ENCODE peak calls at places on chromosomes 13 and 19, in four cellular contexts. One of them, this sample, is unnamed.

GRCh38 chr13:38223093-38223492 is 126.6 kb upstream of the UFM1 start:
- DNase-seq in PC-3: peak; percentile 19
- DNase-seq in cardiac muscle cell: peak; percentile 64
- DNase-seq in CD8-positive, alpha-beta T cell: no peak
- DNase-seq in this sample: no peak

GRCh38 chr13:40637644-40638043 is 28.8 kb downstream of the FOXO1 start:
- DNase-seq in CD8-positive, alpha-beta T cell: no peak
- DNase-seq in PC-3: no peak
- DNase-seq in cardiac muscle cell: no peak
- DNase-seq in this sample: no peak

GRCh38 chr13:105997436-105998232 is 537.8 kb downstream of the EFNB2 start:
- DNase-seq in cardiac muscle cell: peak; percentile 47
- DNase-seq in PC-3: no peak
- DNase-seq in CD8-positive, alpha-beta T cell: no peak
- DNase-seq in this sample: no peak

GRCh38 chr13:110702591-110703526 is 3.1 kb downstream of the CARS2 start:
- DNase-seq in CD8-positive, alpha-beta T cell: no peak
- DNase-seq in PC-3: no peak
- DNase-seq in cardiac muscle cell: peak; percentile 18
- DNase-seq in this sample: no peak

GRCh38 chr19:55238030-55238429 is 9.5 kb upstream of the TMEM86B start:
- DNase-seq in PC-3: no peak
- DNase-seq in CD8-positive, alpha-beta T cell: no peak
- DNase-seq in cardiac muscle cell: no peak
- DNase-seq in this sample: no peak

GRCh38 chr19:33767898-33768413 is 28.7 kb upstream of the KCTD15 start:
- DNase-seq in cardiac muscle cell: peak; percentile 33
- DNase-seq in CD8-positive, alpha-beta T cell: no peak
- DNase-seq in PC-3: peak; percentile 25
- DNase-seq in this sample: no peak

GRCh38 chr19:7293795-7294570 is at the start of gene INSR:
- DNase-seq in cardiac muscle cell: peak; percentile 94
- DNase-seq in PC-3: peak; percentile 94
- DNase-seq in CD8-positive, alpha-beta T cell: peak; percentile 20
- DNase-seq in this sample: no peak

GRCh38 chr19:17021793-17022590 is 4.6 kb downstream of the CPAMD8 start:
- DNase-seq in PC-3: peak; percentile 88
- DNase-seq in CD8-positive, alpha-beta T cell: no peak
- DNase-seq in cardiac muscle cell: peak; percentile 80
- DNase-seq in this sample: no peak

GRCh38 chr19:5851302-5851701 is at the start of gene FUT3:
- DNase-seq in cardiac muscle cell: no peak
- DNase-seq in PC-3: peak; percentile 64
- DNase-seq in CD8-positive, alpha-beta T cell: no peak
- DNase-seq in this sample: no peak

GRCh38 chr13:50250403-50250802 is 235.2 kb downstream of the KCNRG start:
- DNase-seq in cardiac muscle cell: no peak
- DNase-seq in CD8-positive, alpha-beta T cell: no peak
- DNase-seq in PC-3: no peak
- DNase-seq in this sample: no peak

GRCh38 chr13:40149611-40150283 is 494.3 kb downstream of the COG6 start:
- DNase-seq in CD8-positive, alpha-beta T cell: no peak
- DNase-seq in PC-3: peak; percentile 48
- DNase-seq in cardiac muscle cell: peak; percentile 88
- DNase-seq in this sample: no peak

GRCh38 chr13:68046900-68047299 is 816.8 kb upstream of the PCDH9 start:
- DNase-seq in cardiac muscle cell: peak; percentile 1
- DNase-seq in PC-3: no peak
- DNase-seq in CD8-positive, alpha-beta T cell: no peak
- DNase-seq in this sample: no peak

GRCh38 chr13:110944121-110944967 is 29.5 kb upstream of the ANKRD10 start:
- DNase-seq in CD8-positive, alpha-beta T cell: no peak
- DNase-seq in cardiac muscle cell: peak; percentile 81
- DNase-seq in PC-3: peak; percentile 70
- DNase-seq in this sample: no peak

GRCh38 chr13:37788346-37788745 is 81.2 kb downstream of the TRPC4 start:
- DNase-seq in cardiac muscle cell: peak; percentile 75
- DNase-seq in PC-3: no peak
- DNase-seq in CD8-positive, alpha-beta T cell: no peak
- DNase-seq in this sample: no peak

GRCh38 chr19:1205114-1206062 is at the start of gene STK11:
- DNase-seq in CD8-positive, alpha-beta T cell: peak; percentile 99
- DNase-seq in cardiac muscle cell: peak; percentile 99
- DNase-seq in PC-3: peak; percentile 93
- DNase-seq in this sample: peak; percentile 97

GRCh38 chr19:11797491-11797890 is 832 bp upstream of the ZNF491 start:
- DNase-seq in CD8-positive, alpha-beta T cell: peak; percentile 55
- DNase-seq in PC-3: peak; percentile 96
- DNase-seq in cardiac muscle cell: peak; percentile 94
- DNase-seq in this sample: peak; percentile 57

GRCh38 chr19:53906211-53907192 is 2.6 kb upstream of the CACNG7 start:
- DNase-seq in cardiac muscle cell: peak; percentile 37
- DNase-seq in PC-3: peak; percentile 39
- DNase-seq in CD8-positive, alpha-beta T cell: peak; percentile 60
- DNase-seq in this sample: peak; percentile 24

GRCh38 chr13:114077938-114078335 is 54.5 kb downstream of the RASA3 start:
- DNase-seq in PC-3: no peak
- DNase-seq in CD8-positive, alpha-beta T cell: no peak
- DNase-seq in cardiac muscle cell: peak; percentile 74
- DNase-seq in this sample: no peak

GRCh38 chr19:41957838-41958366 is 1.2 kb downstream of the RABAC1 start:
- DNase-seq in CD8-positive, alpha-beta T cell: no peak
- DNase-seq in cardiac muscle cell: peak; percentile 86
- DNase-seq in PC-3: peak; percentile 87
- DNase-seq in this sample: no peak
- H3K27ac ChIP-seq in CD8-positive, alpha-beta T cell: no peak overlapping the region
- H3K27ac ChIP-seq in cardiac muscle cell: no peak overlapping the region
- H3K27ac ChIP-seq in PC-3: peak overlapping the region; percentile 48
- H3K27ac ChIP-seq in this sample: peak overlapping the region; percentile 86

DNA sequence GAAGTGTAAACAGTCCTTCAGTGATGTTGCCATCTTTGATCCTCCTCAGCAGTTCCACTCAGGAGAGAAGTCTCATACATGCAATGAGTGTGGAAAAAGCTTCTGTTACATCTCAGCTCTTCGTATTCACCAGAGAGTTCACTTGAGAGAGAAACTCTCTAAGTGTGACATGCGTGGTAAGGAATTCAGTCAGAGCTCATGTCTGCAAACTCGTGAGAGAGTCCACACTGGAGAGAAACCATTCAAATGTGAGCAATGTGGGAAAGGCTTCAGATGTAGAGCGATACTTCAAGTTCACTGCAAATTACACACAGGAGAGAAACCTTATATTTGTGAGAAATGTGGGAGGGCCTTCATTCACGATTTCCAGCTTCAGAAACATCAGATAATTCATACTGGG is 7.7 kb downstream of the ZNF230 start:
- DNase-seq in CD8-positive, alpha-beta T cell: no peak
- DNase-seq in cardiac muscle cell: no peak
- DNase-seq in PC-3: no peak
- DNase-seq in this sample: no peak
- H3K9me3 ChIP-seq in CD8-positive, alpha-beta T cell: peaks cover 48% of the 10 kb centered on the region
- H3K9me3 ChIP-seq in cardiac muscle cell: no peaks in the 10 kb centered on the region
- H3K9me3 ChIP-seq in PC-3: peaks cover 23% of the 10 kb centered on the region
- H3K9me3 ChIP-seq in this sample: peaks cover 40% of the 10 kb centered on the region

GRCh38 chr13:75770164-75771145 is 134.3 kb downstream of the LMO7 start:
- DNase-seq in CD8-positive, alpha-beta T cell: no peak
- DNase-seq in cardiac muscle cell: no peak
- DNase-seq in PC-3: no peak
- DNase-seq in this sample: no peak

GRCh38 chr13:75771818-75772217 is 135.7 kb downstream of the LMO7 start:
- DNase-seq in PC-3: peak; percentile 80
- DNase-seq in CD8-positive, alpha-beta T cell: no peak
- DNase-seq in cardiac muscle cell: peak; percentile 62
- DNase-seq in this sample: no peak

GRCh38 chr13:75766636-75767035 is 130.5 kb downstream of the LMO7 start:
- DNase-seq in cardiac muscle cell: no peak
- DNase-seq in PC-3: no peak
- DNase-seq in CD8-positive, alpha-beta T cell: no peak
- DNase-seq in this sample: no peak

GRCh38 chr13:75774176-75774575 is 138.0 kb downstream of the LMO7 start:
- DNase-seq in PC-3: no peak
- DNase-seq in cardiac muscle cell: no peak
- DNase-seq in CD8-positive, alpha-beta T cell: no peak
- DNase-seq in this sample: no peak

GRCh38 chr13:75769141-75769905 is 133.2 kb downstream of the LMO7 start:
- DNase-seq in CD8-positive, alpha-beta T cell: no peak
- DNase-seq in cardiac muscle cell: no peak
- DNase-seq in PC-3: no peak
- DNase-seq in this sample: no peak
- H3K4me1 ChIP-seq in CD8-positive, alpha-beta T cell: peaks cover 27% of the 10 kb centered on the region
- H3K4me1 ChIP-seq in cardiac muscle cell: peaks cover 10% of the 10 kb centered on the region
- H3K4me1 ChIP-seq in PC-3: peaks cover 52% of the 10 kb centered on the region
- H3K4me1 ChIP-seq in this sample: no peaks in the 10 kb centered on the region

GRCh38 chr13:46686171-46686570 is 110.8 kb downstream of the ESD start:
- DNase-seq in CD8-positive, alpha-beta T cell: no peak
- DNase-seq in cardiac muscle cell: no peak
- DNase-seq in PC-3: peak; percentile 7
- DNase-seq in this sample: no peak

GRCh38 chr13:46682015-46682414 is 114.9 kb downstream of the ESD start:
- DNase-seq in cardiac muscle cell: no peak
- DNase-seq in PC-3: no peak
- DNase-seq in CD8-positive, alpha-beta T cell: no peak
- DNase-seq in this sample: no peak

GRCh38 chr13:46684287-46685001 is 112.5 kb downstream of the ESD start:
- DNase-seq in PC-3: no peak
- DNase-seq in CD8-positive, alpha-beta T cell: no peak
- DNase-seq in cardiac muscle cell: peak; percentile 70
- DNase-seq in this sample: no peak

GRCh38 chr13:46685006-46685730 is 111.8 kb downstream of the ESD start:
- DNase-seq in PC-3: no peak
- DNase-seq in cardiac muscle cell: no peak
- DNase-seq in CD8-positive, alpha-beta T cell: no peak
- DNase-seq in this sample: no peak

GRCh38 chr13:46683879-46684278 is 113.1 kb downstream of the ESD start:
- DNase-seq in PC-3: no peak
- DNase-seq in cardiac muscle cell: no peak
- DNase-seq in CD8-positive, alpha-beta T cell: no peak
- DNase-seq in this sample: no peak
- H3K27ac ChIP-seq in PC-3: no peak overlapping the region
- H3K27ac ChIP-seq in cardiac muscle cell: peak overlapping the region; percentile 94
- H3K27ac ChIP-seq in CD8-positive, alpha-beta T cell: no peak overlapping the region
- H3K27ac ChIP-seq in this sample: no peak overlapping the region

GRCh38 chr19:4278460-4278901 is 585 bp upstream of the SHD start:
- DNase-seq in cardiac muscle cell: no peak
- DNase-seq in PC-3: no peak
- DNase-seq in CD8-positive, alpha-beta T cell: no peak
- DNase-seq in this sample: no peak

GRCh38 chr19:4278926-4279529 is at the start of gene SHD:
- DNase-seq in cardiac muscle cell: no peak
- DNase-seq in CD8-positive, alpha-beta T cell: no peak
- DNase-seq in PC-3: no peak
- DNase-seq in this sample: no peak

GRCh38 chr19:4279530-4280422 is 710 bp downstream of the SHD start:
- DNase-seq in cardiac muscle cell: no peak
- DNase-seq in CD8-positive, alpha-beta T cell: no peak
- DNase-seq in PC-3: no peak
- DNase-seq in this sample: no peak

GRCh38 chr19:4277051-4277700 is 1.9 kb upstream of the SHD start:
- DNase-seq in PC-3: no peak
- DNase-seq in CD8-positive, alpha-beta T cell: no peak
- DNase-seq in cardiac muscle cell: no peak
- DNase-seq in this sample: no peak

DNA sequence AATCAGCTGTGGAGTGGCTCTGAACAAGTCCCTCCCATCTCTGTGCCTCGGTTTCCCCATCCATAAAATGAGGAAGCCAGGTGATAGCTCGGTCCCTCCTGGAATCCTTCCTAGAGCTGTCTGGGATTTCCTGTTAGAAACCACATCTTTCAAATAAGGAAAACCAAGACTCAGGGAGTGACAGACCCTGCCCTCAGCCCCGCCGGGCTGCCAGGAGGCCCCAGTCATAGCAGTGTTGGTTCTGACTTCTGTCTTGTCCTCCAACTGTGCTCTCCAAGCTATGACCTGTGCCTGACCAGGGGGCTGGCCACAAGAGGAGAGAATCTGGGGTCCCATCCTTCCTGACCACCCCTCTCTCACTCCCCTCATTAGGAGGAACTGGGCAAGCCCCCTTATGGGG is 1.1 kb upstream of the SHD start:
- DNase-seq in cardiac muscle cell: no peak
- DNase-seq in PC-3: no peak
- DNase-seq in CD8-positive, alpha-beta T cell: no peak
- DNase-seq in this sample: no peak
- H3K9me3 ChIP-seq in cardiac muscle cell: no peaks in the 10 kb centered on the region
- H3K9me3 ChIP-seq in PC-3: no peaks in the 10 kb centered on the region
- H3K9me3 ChIP-seq in CD8-positive, alpha-beta T cell: no peaks in the 10 kb centered on the region
- H3K9me3 ChIP-seq in this sample: no peaks in the 10 kb centered on the region

GRCh38 chr19:46787040-46787330 is 1.4 kb downstream of the SLC1A5 start:
- DNase-seq in cardiac muscle cell: no peak
- DNase-seq in PC-3: no peak
- DNase-seq in CD8-positive, alpha-beta T cell: no peak
- DNase-seq in this sample: no peak
- H3K4me1 ChIP-seq in cardiac muscle cell: peaks cover 9% of the 10 kb centered on the region
- H3K4me1 ChIP-seq in PC-3: peaks cover 23% of the 10 kb centered on the region
- H3K4me1 ChIP-seq in CD8-positive, alpha-beta T cell: peaks cover 55% of the 10 kb centered on the region
- H3K4me1 ChIP-seq in this sample: peaks cover 36% of the 10 kb centered on the region